ENCODE peak calls at places on chromosomes 16 and 17, in five cellular contexts. D is naive thymus-derived CD4-positive, alpha-beta T cell; Z is naive thymus-derived CD8-positive, alpha-beta T cell; H is ACHN; N is activated T-helper 1 cell treated with anti-CD3 and anti-CD28 coated beads, Interleukin-2, amount 50 U/mL, for 16 hours. E is an unnamed sample.
A peak's percentile ranks its signal among the peaks of the same experiment; 100 is the strongest.

GRCh38 chr17:46841561-46842379 is 9.6 kb upstream of the WNT9B start:
- DNase-seq in D (no peak), Z (no peak), H (no peak), N (no peak), E (peak; percentile 58)

GRCh38 chr17:70290770-70291169 is 121.4 kb downstream of the KCNJ2 start:
- DNase-seq in D (no peak), Z (no peak), H (no peak), N (no peak), E (no peak)

GRCh38 chr17:50844117-50844700 is 8.8 kb downstream of the WFIKKN2 start:
- DNase-seq in D (no peak), Z (no peak), H (no peak), N (no peak), E (no peak)

GRCh38 chr16:9787717-9788116 is 394.5 kb downstream of the GRIN2A start:
- DNase-seq in D (no peak), Z (no peak), H (no peak), N (no peak), E (no peak)

GRCh38 chr17:58335061-58335731 is 6.6 kb upstream of the TSPOAP1 start:
- DNase-seq in D (no peak), Z (no peak), H (no peak), N (no peak), E (no peak)

GRCh38 chr17:68771867-68772515 is 170.8 kb upstream of the FAM20A start:
- DNase-seq in D (no peak), Z (no peak), H (peak; percentile 63), N (no peak), E (peak; percentile 76)

GRCh38 chr17:82888583-82889495 is 49.0 kb upstream of the ZNF750 start:
- DNase-seq in D (no peak), Z (no peak), H (no peak), N (no peak), E (no peak)

GRCh38 chr17:81535480-81536298 is 7.5 kb downstream of the FSCN2 start:
- DNase-seq in D (no peak), Z (no peak), H (no peak), N (no peak), E (no peak)

GRCh38 chr16:381788-382717 is at the start of gene PGAP6:
- DNase-seq in D (peak; percentile 40), Z (peak; percentile 47), H (peak; percentile 76), N (peak; percentile 27), E (peak; percentile 77)

E was measured in left kidney.